ENCODE peak calls at places on chromosome X, in seven cellular contexts. S, C, U, Y, O, F and G are unnamed samples.

GRCh38 chrX:10022580-10023245 is 55.6 kb downstream of the CLDN34 start:
- DNase-seq in F (no peak), C (no peak), O (no peak), Y (peak; percentile 51), S (no peak), U (no peak), G (no peak)

GRCh38 chrX:25048176-25048575 is 32.4 kb upstream of the ARX start:
- DNase-seq in O (no peak), S (no peak), Y (no peak), F (no peak), U (no peak), C (no peak), G (no peak)

GRCh38 chrX:57453901-57454300 is 137.9 kb upstream of the ZXDB start:
- DNase-seq in S (no peak), F (no peak), O (peak; percentile 24), U (no peak), Y (peak; percentile 13), C (peak; percentile 17), G (no peak)

GRCh38 chrX:41180194-41180902 is 95.1 kb downstream of the USP9X start:
- DNase-seq in Y (peak; percentile 46), O (peak; percentile 45), S (no peak), U (peak; percentile 39), C (peak; percentile 67), F (no peak), G (no peak)

GRCh38 chrX:12997898-12998687 is 23.2 kb downstream of the TMSB4X start:
- DNase-seq in O (no peak), F (no peak), S (no peak), U (no peak), Y (no peak), C (no peak), G (no peak)

GRCh38 chrX:115573172-115573571 is 12.2 kb downstream of the PLS3 start:
- DNase-seq in Y (no peak), C (no peak), S (no peak), U (no peak), F (no peak), O (no peak), G (no peak)

GRCh38 chrX:153866302-153867019 is 19.5 kb downstream of the L1CAM start:
- DNase-seq in F (no peak), U (no peak), S (peak; percentile 48), C (no peak), O (peak; percentile 11), Y (peak; percentile 7), G (no peak)

GRCh38 chrX:24294619-24295018 is 19.2 kb downstream of the SUPT20HL2 start:
- DNase-seq in S (no peak), U (no peak), F (no peak), O (no peak), Y (peak; percentile 50), C (peak; percentile 61), G (no peak)

GRCh38 chrX:64894454-64895038 is 81.7 kb downstream of the ZC4H2 start:
- DNase-seq in F (peak; percentile 14), S (no peak), C (peak; percentile 56), U (no peak), O (peak; percentile 23), Y (peak; percentile 33), G (no peak)

GRCh38 chrX:73127700-73128241 is 48.5 kb upstream of the PABPC1L2A start:
- DNase-seq in F (no peak), U (no peak), C (peak; percentile 17), Y (no peak), O (no peak), S (peak; percentile 54), G (no peak)

GRCh38 chrX:81120270-81120935 is 81.3 kb downstream of the HMGN5 start:
- DNase-seq in F (no peak), Y (peak; percentile 7), O (no peak), S (no peak), U (no peak), C (peak; percentile 36), G (no peak)

GRCh38 chrX:47218920-47219815 is 687 bp downstream of the CDK16 start:
- DNase-seq in Y (peak; percentile 57), C (peak; percentile 69), S (peak; percentile 90), F (peak; percentile 59), O (peak; percentile 42), U (peak; percentile 54), G (peak; percentile 81)

GRCh38 chrX:68594769-68595168 is 52.7 kb upstream of the STARD8 start:
- DNase-seq in U (no peak), C (no peak), O (no peak), S (no peak), F (no peak), Y (no peak), G (no peak)

DNA sequence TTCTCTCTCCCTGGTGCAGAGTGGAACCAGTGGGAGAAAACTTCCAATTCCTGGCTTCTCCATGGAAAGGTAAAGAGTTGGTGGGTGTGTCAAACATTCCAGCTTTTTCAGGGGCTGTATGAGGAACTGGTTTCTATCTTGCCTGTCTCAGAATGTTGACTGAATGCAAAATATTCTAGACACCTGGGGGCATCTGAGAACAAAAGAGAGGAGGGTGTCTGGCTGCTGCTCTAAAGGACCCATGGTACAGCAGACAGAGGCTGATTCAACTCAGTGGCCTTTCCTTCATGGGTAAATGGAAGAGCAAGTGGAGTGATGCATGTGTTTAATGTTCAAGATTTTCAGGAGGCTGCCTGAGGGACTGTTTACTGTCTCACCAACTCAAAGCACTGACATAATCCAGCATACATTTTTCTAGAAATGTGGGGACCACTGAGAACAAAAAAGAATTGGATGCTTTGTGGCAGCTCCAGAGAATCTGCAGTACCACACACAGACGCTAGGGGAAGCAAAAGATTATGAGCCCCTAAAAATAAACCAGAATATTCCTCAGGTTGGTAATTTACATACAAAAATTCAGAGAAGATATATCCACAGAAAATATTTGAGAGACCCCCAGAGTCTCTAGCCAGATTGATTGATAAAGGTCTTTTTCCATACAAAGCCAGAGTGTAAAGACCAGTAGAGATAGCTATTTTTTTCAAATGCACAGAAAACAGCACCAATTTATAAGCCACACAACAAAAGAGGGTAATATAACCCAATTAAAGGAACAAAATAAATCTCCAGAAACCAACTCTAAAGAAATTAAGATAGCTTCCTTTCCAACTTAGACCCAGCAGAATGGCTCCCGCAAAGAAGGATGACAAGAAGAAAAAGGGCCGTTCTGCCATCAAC is 48.0 kb upstream of the STARD8 start:
- DNase-seq in U (no peak), C (no peak), Y (no peak), F (no peak), S (no peak), O (no peak), G (no peak)
- TF ChIP-seq CTCF in U (no peak), C (peak; percentile 67), Y (peak; percentile 55), F (peak; percentile 53), S (peak; percentile 51), O (no peak), G (peak; percentile 76)

DNA sequence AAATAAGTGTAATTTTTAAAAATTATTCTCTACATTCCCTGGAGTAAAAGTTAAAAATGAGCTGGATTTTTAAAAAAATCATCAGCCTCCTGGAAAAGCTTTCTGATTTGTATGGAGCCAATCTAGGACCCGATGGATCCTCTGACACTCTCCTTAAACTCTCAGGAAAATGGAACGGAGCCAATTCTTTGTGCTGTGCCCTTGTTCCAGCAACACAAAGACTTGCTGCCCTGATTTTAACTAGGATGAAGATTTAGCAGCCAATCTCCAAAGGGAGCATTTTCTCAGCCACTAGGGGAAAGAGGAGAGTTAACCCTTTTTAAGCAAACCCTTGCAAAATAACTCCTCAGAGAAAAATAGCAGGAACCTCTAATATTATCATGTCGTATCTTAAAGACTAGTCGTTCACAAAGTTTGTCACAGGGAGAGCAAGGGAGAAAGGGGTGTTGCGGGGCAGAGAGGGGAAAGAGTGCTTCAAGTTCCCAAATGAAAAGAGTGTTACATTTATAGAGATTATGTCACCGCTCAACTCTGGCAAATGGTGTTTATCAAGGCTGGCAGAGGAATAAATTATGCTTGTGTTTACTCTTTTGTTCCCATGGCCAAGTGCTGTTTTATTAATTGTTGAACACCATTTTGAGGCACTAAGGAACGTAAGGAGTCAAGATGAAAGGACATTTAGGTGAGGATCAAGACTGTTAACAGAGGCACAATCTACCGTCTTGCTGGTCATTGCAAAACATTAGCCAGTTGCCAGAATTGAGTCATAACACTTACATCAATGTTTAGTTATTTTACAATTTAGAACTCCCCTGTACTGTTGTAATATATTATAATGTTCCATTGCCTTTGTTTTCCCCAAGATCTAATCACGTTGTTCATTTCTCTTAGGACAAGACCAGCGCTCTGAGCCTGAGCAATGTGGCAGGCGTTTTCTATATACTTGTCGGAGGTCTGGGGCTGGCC is 250.7 kb downstream of the THOC2 start:
- DNase-seq in O (no peak), F (no peak), S (no peak), C (peak; percentile 52), Y (no peak), U (no peak), G (no peak)
- TF ChIP-seq CTCF in O (no peak), F (no peak), S (no peak), C (no peak), Y (no peak), U (no peak), G (no peak)

GRCh38 chrX:150310881-150311280 is 52.2 kb upstream of the MAMLD1 start:
- DNase-seq in F (no peak), C (no peak), O (no peak), Y (no peak), U (no peak), S (no peak), G (no peak)
- TF ChIP-seq CTCF in F (no peak), C (no peak), O (no peak), Y (no peak), U (no peak), S (no peak), G (no peak)

GRCh38 chrX:119693996-119694451 is 1.1 kb upstream of the SEPTIN6 start:
- DNase-seq in U (no peak), O (peak; percentile 43), S (no peak), Y (no peak), C (peak; percentile 39), F (no peak), G (no peak)

GRCh38 chrX:119693032-119693995 is at the start of gene SEPTIN6:
- DNase-seq in S (peak; percentile 88), O (peak; percentile 87), Y (peak; percentile 66), C (peak; percentile 85), F (peak; percentile 57), U (peak; percentile 65), G (peak; percentile 93)

GRCh38 chrX:119696251-119696890 is 3.4 kb upstream of the SEPTIN6 start:
- DNase-seq in S (no peak), C (no peak), Y (no peak), F (no peak), U (no peak), O (no peak), G (no peak)

GRCh38 chrX:119695535-119696050 is 2.6 kb upstream of the SEPTIN6 start:
- DNase-seq in Y (no peak), S (no peak), U (no peak), C (no peak), O (no peak), F (no peak), G (no peak)

DNA sequence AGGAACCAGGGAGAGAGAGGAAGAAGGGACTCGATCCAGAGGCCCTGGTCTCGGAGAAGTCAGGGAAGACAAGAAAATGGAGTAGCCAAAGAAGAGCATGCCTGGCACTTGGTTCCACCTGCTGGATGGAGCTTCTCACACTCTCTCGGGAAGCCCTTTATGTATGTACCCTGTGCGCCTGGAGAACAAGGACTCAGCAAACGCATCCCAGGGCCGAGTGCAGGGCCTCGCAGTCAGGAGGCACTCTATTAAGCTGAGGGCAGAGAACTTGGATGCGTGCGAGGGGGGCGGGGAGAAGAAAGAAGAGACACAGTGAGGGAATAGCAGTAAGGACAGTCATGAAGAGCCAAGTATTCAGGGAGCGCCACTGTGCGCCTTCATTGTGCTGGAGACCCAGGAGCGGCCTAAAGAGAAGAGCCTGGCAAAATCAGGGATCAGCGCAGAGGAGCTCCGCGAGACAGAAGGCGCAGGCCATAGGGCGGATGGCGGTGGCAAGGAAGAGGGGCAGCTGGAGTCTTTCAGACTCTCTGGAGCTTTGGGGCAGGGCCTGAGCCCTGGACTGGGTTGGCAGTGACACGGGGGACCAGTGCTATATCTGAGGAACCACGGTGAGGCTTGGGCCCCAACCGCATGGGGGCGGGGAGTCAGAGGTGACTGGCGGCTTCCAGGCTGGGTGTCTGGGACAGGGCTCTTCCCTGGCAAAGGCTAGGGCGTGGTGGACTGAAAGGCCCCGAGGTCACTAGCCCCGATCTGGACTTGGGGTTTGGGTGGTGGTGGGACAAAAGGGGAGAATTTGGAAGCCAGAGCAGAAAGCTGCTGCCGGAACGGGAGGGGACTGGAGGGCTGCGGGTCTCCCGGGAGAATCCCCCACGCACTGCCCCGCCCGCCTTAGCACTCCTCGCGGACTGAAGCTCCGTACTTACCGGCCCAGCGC is 1.9 kb upstream of the SEPTIN6 start:
- DNase-seq in U (no peak), Y (no peak), O (no peak), F (no peak), C (no peak), S (no peak), G (no peak)
- TF ChIP-seq CTCF in U (no peak), Y (peak; percentile 15), O (no peak), F (no peak), C (no peak), S (no peak), G (peak; percentile 26)